ENCODE peak calls at places on chromosome 5, in six cellular contexts. S is WTC11, G is BJ, D is body of pancreas, M is Panc1, R is fibroblast of the aortic adventitia. P is an unnamed sample.

GRCh38 chr5:150101019-150101418 is 14.7 kb upstream of the CSF1R start:
- DNase-seq in S (no peak), D (no peak), M (no peak), R (no peak), G (no peak), P (no peak)

GRCh38 chr5:149466457-149466972 is 84.7 kb downstream of the CSNK1A1 start:
- DNase-seq in G (no peak), M (no peak), D (no peak), S (no peak), R (no peak), P (peak)

GRCh38 chr5:180786398-180787005 is 16.1 kb downstream of the MGAT1 start:
- DNase-seq in M (no peak), R (no peak), D (no peak), S (no peak), G (no peak), P (no peak)

GRCh38 chr5:34762321-34762871 is 76.6 kb upstream of the TTC23L start:
- DNase-seq in D (peak), S (no peak), R (peak), M (no peak), G (peak), P (peak)

GRCh38 chr5:142053434-142054253 is 40.8 kb upstream of the GNPDA1 start:
- DNase-seq in G (peak), S (no peak), M (no peak), R (peak), D (peak), P (peak)

GRCh38 chr5:155883966-155884555 is 442.9 kb upstream of the SGCD start:
- DNase-seq in D (no peak), R (no peak), M (no peak), S (no peak), G (no peak), P (no peak)

GRCh38 chr5:22852807-22853670 is at the start of gene CDH12:
- DNase-seq in D (peak), G (no peak), M (no peak), S (peak), R (no peak), P (no peak)

GRCh38 chr5:128920345-128921215 is 44.7 kb upstream of the SLC27A6 start:
- DNase-seq in M (no peak), R (no peak), S (no peak), G (peak), D (no peak), P (peak)

GRCh38 chr5:79464278-79464677 is 49.7 kb downstream of the HOMER1 start:
- DNase-seq in G (no peak), D (no peak), M (no peak), S (no peak), R (no peak), P (no peak)

GRCh38 chr5:54533541-54534179 is 16.1 kb downstream of the SNX18 start:
- DNase-seq in G (no peak), M (no peak), R (peak), S (no peak), D (peak), P (no peak)

GRCh38 chr5:54159153-54159836 is 151.1 kb downstream of the ARL15 start:
- DNase-seq in S (no peak), D (no peak), R (no peak), G (no peak), M (no peak), P (no peak)

GRCh38 chr5:39498247-39498952 is 73.6 kb upstream of the DAB2 start:
- DNase-seq in M (no peak), D (no peak), R (peak), G (no peak), S (no peak), P (peak)

GRCh38 chr5:170302729-170303501 is 5.3 kb upstream of the LCP2 start:
- DNase-seq in S (peak), M (no peak), D (no peak), R (no peak), G (no peak), P (no peak)

GRCh38 chr5:177588413-177588909 is 3.5 kb upstream of the TMED9 start:
- DNase-seq in D (no peak), S (no peak), G (no peak), M (no peak), R (no peak), P (no peak)

GRCh38 chr5:96278995-96279394 is 154.1 kb downstream of the PCSK1 start:
- DNase-seq in G (no peak), M (no peak), S (no peak), D (no peak), R (no peak), P (no peak)

GRCh38 chr5:27784317-27784716 is 745.9 kb upstream of the CDH9 start:
- DNase-seq in G (no peak), R (no peak), S (no peak), D (no peak), M (no peak), P (no peak)

GRCh38 chr5:17315710-17316221 is 98.3 kb downstream of the BASP1 start:
- DNase-seq in S (no peak), G (peak), R (peak), D (no peak), M (no peak), P (peak)

GRCh38 chr5:108093186-108093585 is 288.7 kb downstream of the FBXL17 start:
- DNase-seq in G (no peak), S (no peak), R (peak), M (no peak), D (no peak), P (peak)

GRCh38 chr5:142871880-142872200 is 101.7 kb downstream of the ARHGAP26 start:
- DNase-seq in M (no peak), G (no peak), R (no peak), S (no peak), D (no peak), P (peak)

GRCh38 chr5:73534971-73535370 is 30.5 kb downstream of the ANKRA2 start:
- DNase-seq in M (no peak), S (no peak), G (no peak), D (no peak), R (no peak), P (no peak)

GRCh38 chr5:56037531-56038010 is 42.8 kb upstream of the IL6ST start:
- DNase-seq in G (no peak), S (no peak), D (no peak), R (no peak), M (no peak), P (no peak)

GRCh38 chr5:181127907-181128626 is 2.9 kb downstream of the OR2V1 start:
- DNase-seq in S (no peak), D (no peak), M (no peak), R (no peak), G (no peak), P (no peak)

GRCh38 chr5:3602713-3603502 is 7.3 kb downstream of the IRX1 start:
- DNase-seq in M (no peak), G (no peak), R (no peak), D (peak), S (peak), P (no peak)

GRCh38 chr5:125668904-125669303 is 754.3 kb upstream of the GRAMD2B start:
- DNase-seq in D (peak), M (no peak), S (no peak), R (no peak), G (no peak), P (no peak)

GRCh38 chr5:133824661-133825254 is 143.7 kb downstream of the C5orf15 start:
- DNase-seq in R (no peak), G (no peak), M (no peak), D (no peak), S (no peak), P (no peak)

GRCh38 chr5:84683594-84683993 is 298.9 kb upstream of the EDIL3 start:
- DNase-seq in D (no peak), G (no peak), R (no peak), S (no peak), M (no peak), P (no peak)

GRCh38 chr5:95958308-95959014 is 3.2 kb downstream of the ELL2 start:
- DNase-seq in S (no peak), D (peak), M (peak), G (no peak), R (no peak), P (peak)

GRCh38 chr5:115770466-115770865 is 46.0 kb downstream of the CDO1 start:
- DNase-seq in G (no peak), M (no peak), D (peak), R (no peak), S (peak), P (peak)

GRCh38 chr5:68730220-68731010 is 363.4 kb upstream of the SLC30A5 start:
- DNase-seq in D (peak), M (peak), S (no peak), G (peak), R (peak), P (peak)

GRCh38 chr5:95838001-95838520 is 15.5 kb upstream of the GLRX start:
- DNase-seq in S (no peak), M (no peak), D (no peak), G (no peak), R (no peak), P (no peak)

GRCh38 chr5:1736889-1737711 is 62.5 kb downstream of the MRPL36 start:
- DNase-seq in G (no peak), S (no peak), D (no peak), R (no peak), M (no peak), P (no peak)

GRCh38 chr5:64872044-64872443 is 103.3 kb downstream of the CWC27 start:
- DNase-seq in M (no peak), S (no peak), R (peak), G (no peak), D (no peak), P (no peak)

DNA sequence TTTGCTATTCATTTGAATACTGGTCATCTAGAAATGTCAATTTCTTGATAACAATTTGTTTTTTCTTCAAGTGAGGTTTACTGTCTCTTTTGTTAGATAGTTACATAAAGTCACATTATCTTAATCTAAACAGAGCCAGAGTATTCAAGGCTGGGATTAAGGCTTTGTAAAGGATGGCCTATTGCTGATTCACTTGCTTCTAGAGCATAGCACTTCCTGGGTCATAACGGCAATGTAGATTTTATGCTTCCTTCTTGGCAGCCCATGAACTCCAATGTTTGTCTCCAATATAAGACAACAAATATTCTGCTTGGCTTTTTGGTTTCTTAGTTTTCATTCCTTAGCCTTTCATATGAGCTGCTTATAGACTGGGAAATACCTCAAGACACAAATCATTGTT is 2007.9 kb upstream of the CDH6 start:
- DNase-seq in M (no peak), S (no peak), D (no peak), G (no peak), R (no peak), P (no peak)
- TF ChIP-seq CTCF in M (no peak), S (no peak), D (no peak), G (no peak), R (no peak), P (no peak)

DNA sequence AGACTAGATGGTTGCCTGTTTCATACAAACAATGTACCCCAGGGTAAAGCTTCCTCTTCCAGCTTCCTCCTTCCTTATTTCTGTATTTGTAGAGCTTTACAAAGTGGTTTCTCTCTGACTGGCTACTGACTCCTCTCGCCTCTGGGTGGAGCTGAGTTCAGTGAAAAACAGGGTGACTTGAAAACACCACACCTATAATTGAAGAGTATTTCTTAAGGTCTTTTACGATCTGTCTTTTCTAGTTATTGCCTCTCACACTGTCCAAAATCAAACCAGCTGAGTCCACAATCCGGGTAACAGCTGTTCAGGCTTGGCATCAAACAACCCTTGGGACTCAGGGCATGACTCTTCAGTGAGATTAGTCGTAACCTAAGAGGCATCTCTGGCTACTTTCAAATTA is 200.4 kb downstream of the ARRDC3 start:
- DNase-seq in R (peak), S (peak), D (no peak), G (peak), M (no peak), P (peak)
- TF ChIP-seq CTCF in R (peak), S (no peak), D (no peak), G (peak), M (no peak), P (peak)

GRCh38 chr5:57382665-57383064 is 99.9 kb downstream of the ACTBL2 start:
- DNase-seq in D (no peak), R (no peak), G (no peak), M (no peak), S (no peak), P (no peak)

GRCh38 chr5:57386958-57387357 is 95.7 kb downstream of the ACTBL2 start:
- DNase-seq in S (no peak), R (peak), D (no peak), G (no peak), M (no peak), P (peak)

DNA sequence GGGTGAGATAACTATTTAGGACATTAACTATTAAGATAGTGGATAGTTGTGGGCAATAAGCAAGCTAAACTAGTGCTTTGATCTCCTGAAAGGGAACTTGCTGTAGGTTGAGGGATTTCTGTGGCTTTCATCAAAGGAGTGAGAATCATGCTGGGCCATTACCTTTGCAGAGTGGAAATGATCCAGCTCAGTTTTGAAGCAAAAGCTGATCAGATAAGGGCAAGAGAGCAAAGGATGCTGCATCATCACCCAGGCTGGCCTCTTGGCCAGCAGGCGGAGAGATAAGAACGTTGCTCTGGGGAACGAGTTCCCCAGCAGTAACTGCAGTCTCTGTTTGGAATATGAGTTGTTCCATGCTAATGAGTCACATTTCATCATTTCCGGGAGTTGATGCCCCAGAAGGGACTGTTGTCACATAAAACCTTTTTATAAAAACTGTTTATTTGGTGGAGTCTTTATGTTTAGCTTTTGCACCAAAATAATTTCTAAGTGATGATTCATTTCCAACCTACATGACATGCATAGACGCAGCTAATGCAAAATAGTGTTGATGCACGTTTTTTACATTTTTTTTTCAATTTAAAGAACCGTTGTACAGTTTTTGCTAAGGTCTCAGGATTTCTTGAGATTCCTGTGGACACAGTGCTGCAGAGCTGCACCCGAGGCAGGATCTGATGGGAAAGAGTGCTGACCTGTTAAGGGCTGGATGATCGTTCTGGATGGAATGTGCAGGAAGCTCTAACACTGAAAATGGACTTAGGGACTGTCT is 99.3 kb downstream of the ACTBL2 start:
- DNase-seq in M (peak), R (peak), G (peak), S (no peak), D (no peak), P (peak)
- TF ChIP-seq CTCF in M (peak), R (peak), G (peak), S (no peak), D (no peak), P (peak)

GRCh38 chr5:159444441-159445082 is 114.3 kb upstream of the IL12B start:
- DNase-seq in R (peak), G (no peak), S (no peak), D (no peak), M (peak), P (peak)
- TF ChIP-seq CTCF in R (peak), G (peak), S (no peak), D (peak), M (peak), P (peak)

DNA sequence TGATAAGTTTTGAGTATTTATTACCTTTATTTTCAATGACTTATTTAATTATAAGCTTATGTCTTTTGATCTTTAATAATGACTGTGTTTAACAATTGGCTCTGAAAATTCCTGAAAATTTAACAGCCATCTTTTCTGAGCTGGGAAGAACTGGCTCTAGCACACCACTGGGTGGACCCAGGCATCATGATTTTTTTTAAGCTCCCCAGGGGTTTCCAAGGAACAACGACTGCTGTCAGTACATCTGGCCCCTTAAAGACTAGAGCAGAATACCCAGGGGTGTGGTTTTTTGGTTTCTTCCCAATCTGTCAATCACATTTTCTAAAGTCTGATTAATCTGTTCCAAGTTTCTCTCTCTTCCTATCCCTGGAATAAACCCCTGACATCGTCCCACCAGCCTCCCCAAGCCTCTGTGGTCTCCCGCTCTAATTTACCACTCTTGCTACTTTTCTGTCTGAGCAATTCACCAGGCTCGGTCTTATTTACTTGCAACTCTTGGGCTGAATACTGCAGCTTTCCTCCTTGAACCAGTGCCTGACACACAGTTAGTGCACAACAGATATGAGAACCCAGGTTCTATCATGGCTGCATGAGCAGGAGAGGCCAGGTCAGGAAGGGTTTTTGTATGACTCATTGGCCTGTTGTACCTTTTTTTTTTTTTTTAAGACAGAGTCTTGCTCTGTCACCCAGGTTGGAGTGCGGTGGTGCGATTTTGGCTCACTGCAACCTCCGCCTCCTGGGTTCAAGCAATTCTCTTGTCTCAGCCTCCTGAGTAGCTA is 321.9 kb downstream of the ZSWIM6 start:
- DNase-seq in S (no peak), M (no peak), D (no peak), R (no peak), G (no peak), P (no peak)
- TF ChIP-seq CTCF in S (no peak), M (no peak), D (no peak), R (no peak), G (no peak), P (no peak)

DNA sequence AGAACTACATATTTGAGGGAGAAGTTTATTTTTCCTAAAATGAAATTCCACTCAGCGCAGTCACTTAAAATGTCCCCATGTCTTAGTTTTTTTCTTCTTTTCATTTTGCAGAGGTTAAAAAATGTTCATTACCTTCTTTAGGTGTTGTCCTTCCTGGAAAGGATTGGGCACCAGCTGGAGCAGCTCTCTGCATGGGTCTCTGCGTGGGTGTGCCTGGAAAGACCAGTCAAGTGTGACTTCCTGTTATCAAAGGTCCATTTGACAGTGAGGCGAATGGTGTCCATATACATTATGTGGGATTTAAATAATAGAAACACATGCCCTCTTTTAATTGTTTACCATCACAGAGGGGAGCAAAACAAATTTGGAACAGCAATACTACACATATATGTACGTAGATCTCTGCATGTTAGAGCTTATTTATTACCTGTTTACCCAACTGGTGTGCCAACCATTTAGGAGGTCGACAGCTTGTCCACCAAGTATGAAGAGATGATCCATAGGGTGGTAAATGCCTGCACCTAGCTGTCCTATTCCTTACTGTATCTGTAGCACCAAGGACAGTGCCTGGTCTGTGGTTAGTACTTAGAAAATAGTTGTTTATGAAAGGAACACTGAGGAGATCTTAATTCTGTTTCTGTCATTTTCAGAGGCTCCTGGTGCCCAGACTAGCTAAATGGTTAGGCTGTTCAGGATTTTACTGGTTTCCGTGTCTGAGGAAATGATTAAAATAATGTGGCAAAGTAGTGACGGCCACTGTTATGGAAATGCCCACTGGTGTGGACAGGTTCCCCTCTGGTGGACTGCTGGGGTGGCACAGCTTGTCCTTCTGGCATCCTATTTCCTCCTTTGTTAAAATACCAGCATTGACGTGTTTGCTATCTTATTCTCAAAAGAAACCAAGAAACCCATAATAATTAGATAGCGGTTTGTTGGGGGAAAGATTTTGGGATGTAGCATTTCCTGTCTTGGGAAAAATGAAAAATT is 200.4 kb downstream of the MAST4 start:
- DNase-seq in R (peak), M (no peak), S (no peak), D (no peak), G (no peak), P (no peak)
- TF ChIP-seq CTCF in R (peak), M (peak), S (no peak), D (peak), G (no peak), P (peak)